ENCODE peak calls at places on chromosomes 4 and X, in five cellular contexts. X, P, J, Q and U are unnamed samples.

GRCh38 chr4:74047152-74047551 is 8.7 kb upstream of the CXCL3 start:
- DNase-seq in J (no peak), P (no peak), X (no peak), Q (no peak), U (no peak)

GRCh38 chr4:119040711-119041185 is 94.9 kb upstream of the MYOZ2 start:
- DNase-seq in J (peak; percentile 66), P (peak; percentile 69), Q (peak; percentile 79), X (no peak), U (peak; percentile 86)

GRCh38 chrX:115624916-115625315 is 63.9 kb downstream of the PLS3 start:
- DNase-seq in X (no peak), P (no peak), J (no peak), Q (no peak), U (no peak)

GRCh38 chr4:1413221-1413663 is 7.0 kb upstream of the NKX1-1 start:
- DNase-seq in Q (no peak), X (no peak), P (no peak), J (no peak), U (no peak)

GRCh38 chr4:152479428-152480026 is 56.4 kb downstream of the FBXW7 start:
- DNase-seq in J (peak; percentile 26), X (no peak), P (peak; percentile 93), Q (no peak), U (peak; percentile 73)

GRCh38 chr4:71677568-71677967 is 106.3 kb downstream of the GC start:
- DNase-seq in X (no peak), P (no peak), Q (no peak), J (no peak), U (no peak)

GRCh38 chr4:150087007-150087406 is 8.8 kb downstream of the DCLK2 start:
- DNase-seq in J (no peak), Q (no peak), X (no peak), P (no peak), U (no peak)

GRCh38 chr4:38568768-38569167 is 95.2 kb upstream of the KLF3 start:
- DNase-seq in J (no peak), P (no peak), Q (no peak), X (no peak), U (no peak)

GRCh38 chr4:119299221-119300071 is 22.5 kb downstream of the FABP2 start:
- DNase-seq in X (no peak), Q (no peak), P (peak; percentile 18), J (no peak), U (peak; percentile 30)

GRCh38 chr4:37928896-37929537 is 31.2 kb upstream of the PTTG2 start:
- DNase-seq in X (no peak), P (no peak), J (no peak), Q (no peak), U (no peak)

GRCh38 chr4:85548841-85549240 is 73.9 kb downstream of the ARHGAP24 start:
- DNase-seq in Q (no peak), X (no peak), J (no peak), P (peak; percentile 24), U (peak; percentile 54)

GRCh38 chrX:151974336-151975227 is at the start of gene GABRE:
- DNase-seq in P (no peak), J (no peak), Q (no peak), X (peak; percentile 59), U (peak; percentile 42)

GRCh38 chr4:122775039-122775438 is 42.5 kb downstream of the BBS12 start:
- DNase-seq in J (no peak), Q (no peak), P (no peak), X (no peak), U (no peak)

GRCh38 chr4:8118035-8118434 is 40.6 kb downstream of the ABLIM2 start:
- DNase-seq in J (no peak), Q (no peak), X (no peak), P (no peak), U (no peak)

GRCh38 chr4:149796381-149796780 is 19.3 kb downstream of the IQCM start:
- DNase-seq in X (no peak), J (no peak), P (no peak), Q (no peak), U (no peak)

GRCh38 chrX:14700982-14701381 is 171.6 kb downstream of the GLRA2 start:
- DNase-seq in Q (no peak), P (no peak), X (no peak), J (no peak), U (no peak)

GRCh38 chr4:153485860-153486259 is 19.7 kb downstream of the TMEM131L start:
- DNase-seq in P (no peak), J (no peak), X (no peak), Q (no peak), U (no peak)

GRCh38 chr4:2339458-2340271 is 77.8 kb upstream of the MXD4 start:
- DNase-seq in Q (no peak), J (no peak), P (no peak), X (no peak), U (no peak)

GRCh38 chr4:19278665-19279064 is 973.0 kb upstream of the SLIT2 start:
- DNase-seq in Q (no peak), J (peak; percentile 20), X (no peak), P (no peak), U (no peak)

GRCh38 chrX:133265331-133265730 is 47.2 kb upstream of the TFDP3 start:
- DNase-seq in J (peak; percentile 13), X (no peak), P (no peak), Q (no peak), U (no peak)

GRCh38 chr4:47221721-47222120 is 190.4 kb downstream of the GABRB1 start:
- DNase-seq in J (peak; percentile 44), P (peak; percentile 82), Q (no peak), X (no peak), U (peak; percentile 40)

GRCh38 chr4:84499065-84499982 is at the start of gene NKX6-1:
- DNase-seq in Q (no peak), X (peak; percentile 44), J (peak; percentile 33), P (peak; percentile 29), U (peak; percentile 38)

GRCh38 chr4:164779811-164780216 is 25.9 kb downstream of the SMIM31 start:
- DNase-seq in J (peak; percentile 46), X (no peak), P (peak; percentile 64), Q (no peak), U (peak; percentile 42)

GRCh38 chrX:47373198-47373597 is 2.8 kb downstream of the ZNF157 start:
- DNase-seq in X (no peak), J (no peak), P (no peak), Q (no peak), U (no peak)

GRCh38 chr4:79682801-79683217 is 274.8 kb upstream of the GK2 start:
- DNase-seq in J (peak; percentile 81), P (no peak), Q (no peak), X (peak; percentile 24), U (no peak)

GRCh38 chrX:101658661-101659477 is 781 bp downstream of the ARMCX2 start:
- DNase-seq in P (peak; percentile 47), X (peak; percentile 77), Q (no peak), J (peak; percentile 3), U (peak; percentile 50)

GRCh38 chrX:123083924-123084323 is 100.2 kb upstream of the GRIA3 start:
- DNase-seq in J (no peak), P (peak; percentile 35), Q (no peak), X (no peak), U (peak; percentile 14)

GRCh38 chrX:130139474-130140201 is 26.0 kb downstream of the AIFM1 start:
- DNase-seq in X (no peak), Q (no peak), P (peak; percentile 18), J (no peak), U (no peak)

GRCh38 chr4:85909851-85910250 is 434.9 kb downstream of the ARHGAP24 start:
- DNase-seq in P (no peak), Q (no peak), X (peak; percentile 22), J (no peak), U (no peak)

GRCh38 chr4:47852121-47852520 is 14.3 kb upstream of the CORIN start:
- DNase-seq in P (peak; percentile 88), Q (peak; percentile 63), X (no peak), J (peak; percentile 62), U (peak; percentile 81)

GRCh38 chrX:123803331-123803983 is 56.4 kb upstream of the XIAP start:
- DNase-seq in X (no peak), P (peak; percentile 65), Q (no peak), J (no peak), U (peak; percentile 61)

GRCh38 chrX:54842638-54843037 is 35.1 kb downstream of the MAGED2 start:
- DNase-seq in P (no peak), J (no peak), Q (no peak), X (no peak), U (no peak)

GRCh38 chr4:32189788-32190187 is 1469.6 kb downstream of the PCDH7 start:
- DNase-seq in P (no peak), J (no peak), Q (no peak), X (no peak), U (no peak)

GRCh38 chrX:102959471-102959870 is 22.4 kb downstream of the RAB40AL start:
- DNase-seq in Q (no peak), J (no peak), X (no peak), P (peak; percentile 29), U (peak; percentile 14)

GRCh38 chrX:102957751-102958150 is 20.7 kb downstream of the RAB40AL start:
- DNase-seq in X (no peak), J (no peak), Q (no peak), P (peak; percentile 9), U (peak; percentile 8)

GRCh38 chrX:102963955-102964354 is 26.9 kb downstream of the RAB40AL start:
- DNase-seq in P (no peak), Q (no peak), J (no peak), X (no peak), U (no peak)

GRCh38 chrX:102958794-102959193 is 21.7 kb downstream of the RAB40AL start:
- DNase-seq in J (no peak), P (no peak), Q (no peak), X (no peak), U (no peak)
- TF ChIP-seq CTCF in J (no peak), P (no peak), Q (no peak), X (no peak), U (no peak)

DNA sequence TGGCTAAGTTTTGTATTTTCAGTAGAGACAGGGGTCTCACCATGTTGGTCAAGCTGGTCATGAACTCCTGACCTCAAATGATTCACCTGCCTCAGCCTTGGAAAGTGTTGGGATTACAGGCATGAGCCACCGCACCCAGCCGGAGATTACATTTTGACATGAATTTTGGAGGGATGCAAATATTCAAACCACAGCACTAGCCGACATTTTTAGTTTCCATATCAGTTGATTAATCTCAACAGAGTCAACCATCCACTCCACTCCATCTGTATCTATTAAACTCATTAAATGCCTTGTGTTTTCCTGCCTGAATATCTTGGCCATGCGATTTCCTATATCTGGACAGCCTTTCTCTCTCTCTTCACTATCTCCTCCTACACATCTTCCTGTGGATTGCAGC is 64.1 kb upstream of the PDGFRA start:
- DNase-seq in X (no peak), J (no peak), P (no peak), Q (no peak), U (no peak)
- H3K4me3 ChIP-seq in X (no peak overlapping the region), J (no peak overlapping the region), P (no peak overlapping the region), Q (no peak overlapping the region), U (no peak overlapping the region)

GRCh38 chrX:139758809-139759208 is 50.8 kb upstream of the MCF2 start:
- DNase-seq in Q (no peak), P (no peak), X (no peak), J (no peak), U (no peak)
- TF ChIP-seq CTCF in Q (no peak), P (no peak), X (no peak), J (no peak), U (no peak)

GRCh38 chrX:1468250-1468772 is 15.6 kb upstream of the ASMTL start:
- DNase-seq in J (no peak), X (no peak), Q (no peak), P (peak; percentile 9), U (no peak)
- H3K4me3 ChIP-seq in J (no peak overlapping the region), X (no peak overlapping the region), Q (no peak overlapping the region), P (no peak overlapping the region), U (no peak overlapping the region)